ENCODE peak calls at places on chromosomes 11 and 22, in four cellular contexts. One of them, this sample, is unnamed.

GRCh38 chr22:42292726-42293520 is 22.5 kb upstream of the TCF20 start:
- DNase-seq in keratinocyte: no peak
- DNase-seq in right lobe of liver: no peak
- DNase-seq in neuronal stem cell: no peak
- DNase-seq in this sample: no peak

GRCh38 chr22:23168381-23169031 is 11.8 kb upstream of the BCR start:
- DNase-seq in keratinocyte: no peak
- DNase-seq in neuronal stem cell: no peak
- DNase-seq in right lobe of liver: no peak
- DNase-seq in this sample: no peak

GRCh38 chr11:211741-212140 is 4.2 kb downstream of the RIC8A start:
- DNase-seq in keratinocyte: no peak
- DNase-seq in right lobe of liver: peak; percentile 39
- DNase-seq in neuronal stem cell: no peak
- DNase-seq in this sample: no peak

GRCh38 chr11:28146123-28146751 is 38.0 kb downstream of the METTL15 start:
- DNase-seq in neuronal stem cell: peak; percentile 14
- DNase-seq in right lobe of liver: no peak
- DNase-seq in keratinocyte: peak; percentile 26
- DNase-seq in this sample: no peak

GRCh38 chr11:44357734-44358133 is 47.8 kb upstream of the ALX4 start:
- DNase-seq in neuronal stem cell: no peak
- DNase-seq in keratinocyte: no peak
- DNase-seq in right lobe of liver: no peak
- DNase-seq in this sample: no peak

GRCh38 chr11:61883327-61883726 is 8.0 kb downstream of the FADS3 start:
- DNase-seq in keratinocyte: no peak
- DNase-seq in neuronal stem cell: no peak
- DNase-seq in right lobe of liver: no peak
- DNase-seq in this sample: no peak

GRCh38 chr11:987671-988070 is 48.8 kb downstream of the MUC6 start:
- DNase-seq in keratinocyte: no peak
- DNase-seq in neuronal stem cell: no peak
- DNase-seq in right lobe of liver: no peak
- DNase-seq in this sample: no peak

GRCh38 chr11:124868322-124869274 is 3.4 kb downstream of the ROBO3 start:
- DNase-seq in right lobe of liver: no peak
- DNase-seq in keratinocyte: no peak
- DNase-seq in neuronal stem cell: no peak
- DNase-seq in this sample: no peak

GRCh38 chr11:134558916-134559616 is 147.0 kb upstream of the B3GAT1 start:
- DNase-seq in keratinocyte: no peak
- DNase-seq in neuronal stem cell: no peak
- DNase-seq in right lobe of liver: peak; percentile 3
- DNase-seq in this sample: no peak

GRCh38 chr11:117197516-117198456 is 1.4 kb upstream of the TAGLN start:
- DNase-seq in keratinocyte: no peak
- DNase-seq in neuronal stem cell: no peak
- DNase-seq in right lobe of liver: no peak
- DNase-seq in this sample: peak; percentile 50

GRCh38 chr11:96567193-96567592 is 177.4 kb downstream of the JRKL start:
- DNase-seq in neuronal stem cell: no peak
- DNase-seq in right lobe of liver: no peak
- DNase-seq in keratinocyte: no peak
- DNase-seq in this sample: no peak

GRCh38 chr11:133988686-133989410 is 32.1 kb upstream of the IGSF9B start:
- DNase-seq in neuronal stem cell: no peak
- DNase-seq in keratinocyte: no peak
- DNase-seq in right lobe of liver: no peak
- DNase-seq in this sample: no peak

GRCh38 chr22:24579242-24579569 is 13.7 kb downstream of the LRRC75B start:
- DNase-seq in right lobe of liver: no peak
- DNase-seq in neuronal stem cell: no peak
- DNase-seq in keratinocyte: no peak
- DNase-seq in this sample: no peak

GRCh38 chr11:77069336-77069968 is 2.7 kb downstream of the CAPN5 start:
- DNase-seq in keratinocyte: no peak
- DNase-seq in right lobe of liver: peak; percentile 32
- DNase-seq in neuronal stem cell: no peak
- DNase-seq in this sample: no peak

GRCh38 chr11:2795491-2795991 is 90.0 kb downstream of the CDKN1C start:
- DNase-seq in neuronal stem cell: no peak
- DNase-seq in keratinocyte: no peak
- DNase-seq in right lobe of liver: peak; percentile 37
- DNase-seq in this sample: no peak

GRCh38 chr11:86116996-86117705 is 48.3 kb upstream of the PICALM start:
- DNase-seq in right lobe of liver: no peak
- DNase-seq in neuronal stem cell: no peak
- DNase-seq in keratinocyte: peak; percentile 25
- DNase-seq in this sample: no peak

GRCh38 chr11:64250875-64251721 is at the start of gene PLCB3:
- DNase-seq in keratinocyte: no peak
- DNase-seq in neuronal stem cell: peak; percentile 76
- DNase-seq in right lobe of liver: peak; percentile 74
- DNase-seq in this sample: no peak

GRCh38 chr22:28015676-28016601 is 96.9 kb upstream of the PITPNB start:
- DNase-seq in right lobe of liver: peak; percentile 33
- DNase-seq in neuronal stem cell: no peak
- DNase-seq in keratinocyte: no peak
- DNase-seq in this sample: no peak

GRCh38 chr11:14669499-14669898 is 25.9 kb downstream of the PDE3B start:
- DNase-seq in keratinocyte: no peak
- DNase-seq in right lobe of liver: no peak
- DNase-seq in neuronal stem cell: no peak
- DNase-seq in this sample: no peak

GRCh38 chr22:18095101-18095805 is 15.4 kb upstream of the TUBA8 start:
- DNase-seq in right lobe of liver: no peak
- DNase-seq in keratinocyte: no peak
- DNase-seq in neuronal stem cell: no peak
- DNase-seq in this sample: no peak

GRCh38 chr11:76329084-76329648 is 51.8 kb downstream of the THAP12 start:
- DNase-seq in neuronal stem cell: no peak
- DNase-seq in keratinocyte: no peak
- DNase-seq in right lobe of liver: no peak
- DNase-seq in this sample: no peak

GRCh38 chr11:7473702-7474101 is 11.6 kb upstream of the OLFML1 start:
- DNase-seq in keratinocyte: no peak
- DNase-seq in neuronal stem cell: no peak
- DNase-seq in right lobe of liver: no peak
- DNase-seq in this sample: no peak

GRCh38 chr22:42862045-42862734 is 5.1 kb upstream of the ARFGAP3 start:
- DNase-seq in neuronal stem cell: no peak
- DNase-seq in right lobe of liver: no peak
- DNase-seq in keratinocyte: no peak
- DNase-seq in this sample: no peak

GRCh38 chr11:85680897-85681296 is 5.1 kb downstream of the CCDC89 start:
- DNase-seq in right lobe of liver: peak; percentile 46
- DNase-seq in keratinocyte: no peak
- DNase-seq in neuronal stem cell: no peak
- DNase-seq in this sample: no peak

GRCh38 chr11:34358258-34358665 is 452 bp upstream of the ABTB2 start:
- DNase-seq in keratinocyte: no peak
- DNase-seq in right lobe of liver: peak; percentile 91
- DNase-seq in neuronal stem cell: peak; percentile 67
- DNase-seq in this sample: no peak

GRCh38 chr22:43555561-43556515 is 144.0 kb downstream of the MPPED1 start:
- DNase-seq in neuronal stem cell: no peak
- DNase-seq in right lobe of liver: no peak
- DNase-seq in keratinocyte: no peak
- DNase-seq in this sample: no peak

GRCh38 chr11:7512525-7513209 is 1.1 kb upstream of the PPFIBP2 start:
- DNase-seq in keratinocyte: no peak
- DNase-seq in right lobe of liver: peak; percentile 72
- DNase-seq in neuronal stem cell: no peak
- DNase-seq in this sample: no peak

GRCh38 chr11:77009533-77010160 is 24.6 kb upstream of the B3GNT6 start:
- DNase-seq in keratinocyte: no peak
- DNase-seq in right lobe of liver: no peak
- DNase-seq in neuronal stem cell: no peak
- DNase-seq in this sample: no peak

GRCh38 chr11:36376315-36376887 is 80.3 kb downstream of the PRR5L start:
- DNase-seq in right lobe of liver: peak; percentile 59
- DNase-seq in neuronal stem cell: peak; percentile 42
- DNase-seq in keratinocyte: no peak
- DNase-seq in this sample: no peak

GRCh38 chr11:76564400-76564799 is 106.1 kb downstream of the LRRC32 start:
- DNase-seq in keratinocyte: no peak
- DNase-seq in right lobe of liver: no peak
- DNase-seq in neuronal stem cell: no peak
- DNase-seq in this sample: no peak

GRCh38 chr11:75000975-75001354 is 12.2 kb downstream of the NEU3 start:
- DNase-seq in right lobe of liver: no peak
- DNase-seq in neuronal stem cell: no peak
- DNase-seq in keratinocyte: no peak
- DNase-seq in this sample: no peak

GRCh38 chr22:17199131-17199731 is 20.0 kb downstream of the ADA2 start:
- DNase-seq in keratinocyte: no peak
- DNase-seq in right lobe of liver: no peak
- DNase-seq in neuronal stem cell: peak; percentile 64
- DNase-seq in this sample: peak; percentile 58

GRCh38 chr22:23591203-23591791 is 11.2 kb upstream of the IGLL1 start:
- DNase-seq in right lobe of liver: peak; percentile 67
- DNase-seq in neuronal stem cell: peak; percentile 60
- DNase-seq in keratinocyte: peak; percentile 15
- DNase-seq in this sample: peak; percentile 54

GRCh38 chr11:44904261-44905080 is 46.2 kb downstream of the TP53I11 start:
- DNase-seq in keratinocyte: no peak
- DNase-seq in right lobe of liver: no peak
- DNase-seq in neuronal stem cell: no peak
- DNase-seq in this sample: no peak

GRCh38 chr22:43001271-43002197 is 13.4 kb downstream of the PACSIN2 start:
- DNase-seq in neuronal stem cell: no peak
- DNase-seq in right lobe of liver: no peak
- DNase-seq in keratinocyte: no peak
- DNase-seq in this sample: no peak

GRCh38 chr11:75592699-75593098 is 30.6 kb downstream of the SERPINH1 start:
- DNase-seq in neuronal stem cell: no peak
- DNase-seq in right lobe of liver: no peak
- DNase-seq in keratinocyte: no peak
- DNase-seq in this sample: no peak

GRCh38 chr11:126290887-126291286 is 8.0 kb downstream of the TIRAP start:
- DNase-seq in neuronal stem cell: no peak
- DNase-seq in keratinocyte: no peak
- DNase-seq in right lobe of liver: no peak
- DNase-seq in this sample: no peak

GRCh38 chr11:126282742-126283591 is at the start of gene TIRAP:
- DNase-seq in keratinocyte: no peak
- DNase-seq in neuronal stem cell: no peak
- DNase-seq in right lobe of liver: peak; percentile 86
- DNase-seq in this sample: no peak

GRCh38 chr11:126293726-126294125 is 10.1 kb upstream of the DCPS start:
- DNase-seq in neuronal stem cell: no peak
- DNase-seq in right lobe of liver: no peak
- DNase-seq in keratinocyte: no peak
- DNase-seq in this sample: no peak

GRCh38 chr11:126284829-126285228 is 1.9 kb downstream of the TIRAP start:
- DNase-seq in neuronal stem cell: no peak
- DNase-seq in right lobe of liver: no peak
- DNase-seq in keratinocyte: no peak
- DNase-seq in this sample: no peak

DNA sequence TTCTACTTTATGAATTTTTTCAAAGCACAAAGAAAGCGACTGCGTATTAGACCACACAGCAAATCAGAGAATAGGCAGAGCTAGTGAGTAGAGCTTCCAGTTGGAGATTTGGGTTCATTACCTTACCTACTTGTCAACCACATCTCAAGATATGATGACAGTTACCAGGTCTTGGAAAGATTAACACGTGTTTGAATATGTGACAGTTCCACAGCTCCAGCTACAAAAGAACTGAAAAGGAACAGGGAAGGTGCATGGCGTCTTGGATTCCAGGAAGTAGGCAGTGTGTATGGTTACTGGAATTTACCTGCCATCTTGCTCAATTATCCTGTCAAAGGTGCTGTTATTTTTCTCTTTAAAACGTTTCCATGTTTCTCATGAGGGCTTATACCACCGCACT is 5.3 kb downstream of the TIRAP start:
- DNase-seq in keratinocyte: no peak
- DNase-seq in neuronal stem cell: no peak
- DNase-seq in right lobe of liver: no peak
- DNase-seq in this sample: no peak
- H3K36me3 ChIP-seq in keratinocyte: peaks cover 9% of the 10 kb centered on the region
- H3K36me3 ChIP-seq in neuronal stem cell: peaks cover 48% of the 10 kb centered on the region
- H3K36me3 ChIP-seq in right lobe of liver: no peaks in the 10 kb centered on the region
- H3K36me3 ChIP-seq in this sample: peaks cover 4% of the 10 kb centered on the region

GRCh38 chr11:47270331-47271271 is 668 bp downstream of the MADD start:
- DNase-seq in keratinocyte: no peak
- DNase-seq in neuronal stem cell: no peak
- DNase-seq in right lobe of liver: no peak
- DNase-seq in this sample: no peak
- H3K36me3 ChIP-seq in keratinocyte: peaks cover 6% of the 10 kb centered on the region
- H3K36me3 ChIP-seq in neuronal stem cell: peaks cover 19% of the 10 kb centered on the region
- H3K36me3 ChIP-seq in right lobe of liver: peaks cover 7% of the 10 kb centered on the region
- H3K36me3 ChIP-seq in this sample: peaks cover 4% of the 10 kb centered on the region

GRCh38 chr11:72700026-72700610 is 25.9 kb upstream of the PDE2A start:
- DNase-seq in neuronal stem cell: no peak
- DNase-seq in keratinocyte: no peak
- DNase-seq in right lobe of liver: no peak
- DNase-seq in this sample: no peak
- H3K36me3 ChIP-seq in neuronal stem cell: peaks cover 37% of the 10 kb centered on the region
- H3K36me3 ChIP-seq in keratinocyte: peaks cover 36% of the 10 kb centered on the region
- H3K36me3 ChIP-seq in right lobe of liver: no peaks in the 10 kb centered on the region
- H3K36me3 ChIP-seq in this sample: peaks cover 21% of the 10 kb centered on the region

DNA sequence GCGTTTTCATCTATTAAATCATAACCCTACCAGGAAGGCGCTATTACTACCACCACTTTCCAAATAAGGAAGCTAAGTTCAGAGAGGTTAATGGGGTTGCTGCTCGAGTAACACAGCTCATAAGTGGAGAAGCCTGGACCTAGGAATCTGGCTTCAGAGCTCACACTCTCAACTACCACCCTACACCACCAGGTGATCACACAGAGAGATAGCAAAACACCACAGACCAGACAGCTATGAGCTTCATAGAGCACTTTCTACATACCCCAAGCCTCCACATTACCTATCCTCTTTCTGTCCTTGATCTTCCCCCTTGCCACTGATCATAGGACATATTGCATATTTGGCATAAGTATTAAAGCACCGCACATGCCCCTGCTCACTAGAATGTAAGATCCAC is 65.4 kb downstream of the TIMP3 start:
- DNase-seq in neuronal stem cell: no peak
- DNase-seq in keratinocyte: no peak
- DNase-seq in right lobe of liver: no peak
- DNase-seq in this sample: no peak
- H3K36me3 ChIP-seq in neuronal stem cell: no peaks in the 10 kb centered on the region
- H3K36me3 ChIP-seq in keratinocyte: no peaks in the 10 kb centered on the region
- H3K36me3 ChIP-seq in right lobe of liver: no peaks in the 10 kb centered on the region
- H3K36me3 ChIP-seq in this sample: no peaks in the 10 kb centered on the region